ENCODE peak calls at places on chromosomes 12 and 14, in nine cellular contexts. O is Peyer's patch, M is sigmoid colon, K is neural progenitor cell, T is breast epithelium, G is fibroblast of the aortic adventitia, Z is testis, F is A549, P is Calu3. Y is an unnamed sample.
A peak's percentile ranks its signal among the peaks of the same experiment; 100 is the strongest.

GRCh38 chr14:51750542-51750941 is 98.8 kb downstream of the FRMD6 start:
- DNase-seq in O (no peak), T (no peak), G (no peak), M (no peak), Z (no peak), F (no peak), K (peak; percentile 28), P (no peak), Y (no peak)

GRCh38 chr14:98957211-98958047 is 314.6 kb downstream of the BCL11B start:
- DNase-seq in P (peak; percentile 16), O (no peak), G (peak; percentile 26), K (no peak), T (no peak), Z (peak; percentile 47), F (peak; percentile 26), M (peak; percentile 86), Y (peak; percentile 79)

GRCh38 chr14:105489607-105490317 is 1.3 kb upstream of the TEDC1 start:
- DNase-seq in O (peak; percentile 92), K (peak; percentile 91), F (peak; percentile 78), M (peak; percentile 94), P (peak; percentile 89), T (peak; percentile 92), G (peak; percentile 78), Z (peak; percentile 90), Y (no peak)

GRCh38 chr14:104858811-104859426 is 6.1 kb upstream of the CEP170B start:
- DNase-seq in Z (no peak), O (no peak), T (peak; percentile 42), K (no peak), M (no peak), G (no peak), P (no peak), F (no peak), Y (no peak)

GRCh38 chr14:95500772-95501401 is 15.6 kb downstream of the SYNE3 start:
- DNase-seq in O (no peak), F (no peak), K (no peak), G (peak; percentile 87), P (no peak), Z (peak; percentile 60), T (no peak), M (no peak), Y (no peak)

GRCh38 chr14:103880334-103880985 is 33.1 kb upstream of the PPP1R13B start:
- DNase-seq in F (peak; percentile 54), T (peak; percentile 78), K (peak; percentile 24), M (peak; percentile 92), O (peak; percentile 28), Z (peak; percentile 68), P (peak; percentile 68), G (peak; percentile 73), Y (no peak)

GRCh38 chr14:53946404-53947400 is 9.9 kb downstream of the BMP4 start:
- DNase-seq in K (peak; percentile 71), T (no peak), Z (no peak), F (no peak), P (no peak), M (no peak), G (no peak), O (no peak), Y (no peak)

GRCh38 chr12:87155616-87156015 is 873.6 kb downstream of the C12orf50 start:
- DNase-seq in F (no peak), T (no peak), O (no peak), G (peak; percentile 89), M (no peak), Z (no peak), P (no peak), K (no peak), Y (no peak)

GRCh38 chr12:124496584-124496983 is 70.8 kb downstream of the NCOR2 start:
- DNase-seq in O (no peak), Z (no peak), F (peak; percentile 74), M (no peak), K (no peak), G (no peak), T (no peak), P (no peak), Y (no peak)

GRCh38 chr14:35438910-35439713 is 34.6 kb upstream of the NFKBIA start:
- DNase-seq in K (peak; percentile 11), M (no peak), Z (no peak), T (no peak), O (no peak), P (no peak), F (no peak), G (peak; percentile 8), Y (no peak)

GRCh38 chr12:28424965-28425364 is 234.7 kb downstream of the CCDC91 start:
- DNase-seq in P (peak; percentile 54), K (peak; percentile 1), F (no peak), M (no peak), Z (peak; percentile 16), T (no peak), O (no peak), G (peak; percentile 92), Y (no peak)

GRCh38 chr12:78442454-78442801 is 422.1 kb upstream of the SYT1 start:
- DNase-seq in Z (no peak), T (no peak), F (no peak), K (no peak), O (no peak), M (no peak), P (no peak), G (peak; percentile 68), Y (no peak)

GRCh38 chr12:14514946-14515345 is 52.7 kb downstream of the PLBD1 start:
- DNase-seq in O (no peak), Z (no peak), M (no peak), G (no peak), F (no peak), T (no peak), K (no peak), P (no peak), Y (no peak)

GRCh38 chr14:101497910-101498860 is 63.1 kb upstream of the DIO3 start:
- DNase-seq in T (peak; percentile 45), G (no peak), M (peak; percentile 56), O (no peak), P (no peak), K (no peak), F (no peak), Z (peak; percentile 44), Y (no peak)

GRCh38 chr12:64491718-64492117 is 39.8 kb downstream of the TBK1 start:
- DNase-seq in Z (no peak), P (no peak), O (no peak), G (no peak), M (no peak), T (no peak), K (no peak), F (no peak), Y (no peak)

GRCh38 chr14:99612737-99613330 is 8.8 kb upstream of the CCDC85C start:
- DNase-seq in Z (no peak), K (no peak), M (no peak), T (no peak), G (peak; percentile 73), F (no peak), P (no peak), O (no peak), Y (no peak)

GRCh38 chr14:64410084-64410774 is 22.1 kb downstream of the MTHFD1 start:
- DNase-seq in T (no peak), G (peak; percentile 32), O (no peak), K (peak; percentile 53), P (peak; percentile 24), M (no peak), Z (no peak), F (no peak), Y (no peak)

GRCh38 chr12:115541891-115542361 is 735.6 kb downstream of the MED13L start:
- DNase-seq in K (no peak), P (no peak), F (no peak), T (no peak), M (no peak), G (peak; percentile 33), Z (no peak), O (no peak), Y (no peak)

GRCh38 chr12:115543269-115543668 is 734.2 kb downstream of the MED13L start:
- DNase-seq in M (no peak), G (no peak), K (no peak), P (no peak), T (no peak), F (no peak), Z (no peak), O (no peak), Y (no peak)

DNA sequence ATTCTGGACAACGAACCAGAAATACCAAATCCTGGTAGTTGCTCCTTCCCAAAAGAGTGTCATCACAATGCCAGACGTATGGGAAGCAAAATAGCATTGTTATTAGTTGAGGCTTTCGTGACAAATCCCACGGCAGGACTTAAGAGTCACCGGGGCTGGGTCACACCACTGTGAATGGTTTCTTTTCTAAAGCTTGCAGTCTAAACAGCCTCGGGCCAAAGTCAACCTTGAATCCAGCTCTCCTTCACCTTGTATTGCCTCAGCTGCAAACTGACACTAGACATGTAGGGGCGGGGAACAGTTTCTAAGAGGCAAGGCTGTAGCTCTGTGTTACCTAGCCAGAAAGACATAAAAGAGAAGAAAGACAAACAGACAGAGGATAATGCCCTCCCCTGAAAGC is 734.8 kb downstream of the MED13L start:
- DNase-seq in M (no peak), O (no peak), T (peak; percentile 68), Z (no peak), K (no peak), F (no peak), P (no peak), G (no peak), Y (no peak)
- TF ChIP-seq CTCF in M (no peak), O (no peak), T (no peak), Z (no peak), K (no peak), F (no peak), P (no peak), G (no peak), Y (no peak)

GRCh38 chr12:2959508-2960431 is 573 bp downstream of the TEAD4 start:
- DNase-seq in G (peak; percentile 71), O (no peak), P (peak; percentile 63), F (peak; percentile 68), K (peak; percentile 77), Z (peak; percentile 32), M (peak; percentile 77), T (no peak), Y (peak; percentile 88)
- TF ChIP-seq CTCF in G (no peak), O (no peak), P (no peak), F (no peak), K (peak; percentile 13), Z (no peak), M (no peak), T (no peak), Y (peak; percentile 17)

DNA sequence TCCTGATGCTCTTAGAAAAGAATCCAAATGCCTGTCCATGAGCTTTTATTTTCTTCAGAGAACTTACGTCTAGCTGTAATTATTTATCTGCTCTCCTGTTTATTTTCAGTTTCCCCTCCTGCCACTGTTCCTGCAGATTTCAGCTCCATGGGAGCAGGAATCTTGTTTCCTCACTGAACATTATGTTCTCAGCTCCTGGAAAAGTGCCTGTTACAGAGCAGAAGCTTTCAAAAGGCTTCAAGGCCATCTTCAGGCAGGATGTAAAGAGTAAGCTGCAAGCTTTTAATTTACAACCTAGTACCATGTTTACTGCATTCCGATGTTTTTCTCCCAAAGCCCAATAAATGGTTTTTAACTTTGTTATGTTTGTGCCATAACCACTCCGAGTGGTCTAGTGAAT is 98.4 kb upstream of the BTG1 start:
- DNase-seq in Z (peak; percentile 62), F (no peak), T (no peak), P (no peak), G (peak; percentile 33), O (no peak), K (no peak), M (peak; percentile 73), Y (no peak)
- TF ChIP-seq CTCF in Z (no peak), F (no peak), T (no peak), P (no peak), G (no peak), O (no peak), K (no peak), M (peak; percentile 31), Y (peak; percentile 30)

DNA sequence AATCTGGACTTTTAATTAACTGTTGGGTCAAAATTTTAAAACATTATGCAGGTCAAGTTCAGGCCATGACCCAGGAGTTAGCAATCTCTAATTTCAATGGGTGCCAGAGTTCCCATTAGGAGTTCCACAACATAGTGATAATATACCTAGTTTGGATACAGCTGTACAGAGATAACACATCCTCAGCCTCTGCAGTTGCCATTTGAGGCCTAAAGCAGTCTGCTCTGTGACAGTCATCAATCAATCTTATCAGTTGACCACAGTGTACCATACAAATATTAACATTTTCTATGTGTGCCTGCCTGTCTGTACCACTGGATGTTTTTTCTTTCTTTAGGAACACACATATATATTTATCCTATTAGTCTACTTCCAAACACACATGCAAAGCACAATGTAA is 54.0 kb upstream of the BBS10 start:
- DNase-seq in F (no peak), O (no peak), K (no peak), G (no peak), T (no peak), P (no peak), M (no peak), Z (no peak), Y (no peak)
- TF ChIP-seq CTCF in F (no peak), O (no peak), K (no peak), G (no peak), T (no peak), P (no peak), M (no peak), Z (no peak), Y (no peak)

Y was measured in osteocyte.